ENCODE peak calls at places on chromosomes 16 and 17, in seven cellular contexts. F, W, A, L, Z, O and M are unnamed samples.

GRCh38 chr16:75138636-75139035 is 9.7 kb upstream of the ZFP1 start:
- DNase-seq in F (no peak), W (no peak), A (no peak), L (no peak), Z (no peak), O (no peak), M (no peak)

GRCh38 chr17:556431-556995 is 158.1 kb downstream of the VPS53 start:
- DNase-seq in F (no peak), W (no peak), A (no peak), L (no peak), Z (no peak), O (no peak), M (no peak)

GRCh38 chr17:55316499-55316898 is 51.7 kb downstream of the HLF start:
- DNase-seq in F (no peak), W (no peak), A (no peak), L (no peak), Z (no peak), O (no peak), M (no peak)

GRCh38 chr17:45231481-45232116 is 9.9 kb downstream of the FMNL1 start:
- DNase-seq in F (peak; percentile 40), W (no peak), A (no peak), L (no peak), Z (peak; percentile 50), O (peak; percentile 48), M (peak; percentile 85)

GRCh38 chr17:72332367-72332766 is 211.5 kb downstream of the SOX9 start:
- DNase-seq in F (no peak), W (no peak), A (no peak), L (no peak), Z (no peak), O (no peak), M (no peak)

GRCh38 chr17:56909742-56910508 is 3.9 kb downstream of the TRIM25 start:
- DNase-seq in F (no peak), W (no peak), A (no peak), L (no peak), Z (peak; percentile 30), O (no peak), M (no peak)

GRCh38 chr17:58520843-58521430 is 6.5 kb upstream of the MTMR4 start:
- DNase-seq in F (peak; percentile 12), W (no peak), A (no peak), L (no peak), Z (no peak), O (no peak), M (no peak)

GRCh38 chr17:42153919-42154491 is 784 bp downstream of the RAB5C start:
- DNase-seq in F (no peak), W (no peak), A (no peak), L (no peak), Z (no peak), O (no peak), M (no peak)

GRCh38 chr17:4881761-4882555 is 17.4 kb upstream of the C17orf107 start:
- DNase-seq in F (peak; percentile 86), W (peak; percentile 75), A (peak; percentile 72), L (no peak), Z (peak; percentile 80), O (peak; percentile 76), M (peak; percentile 90)

GRCh38 chr17:77145209-77145608 is 4.4 kb downstream of the SEC14L1 start:
- DNase-seq in F (no peak), W (no peak), A (no peak), L (no peak), Z (no peak), O (no peak), M (no peak)

GRCh38 chr16:64910351-64910750 is 211.5 kb downstream of the CDH11 start:
- DNase-seq in F (peak; percentile 11), W (peak; percentile 53), A (no peak), L (no peak), Z (no peak), O (no peak), M (no peak)

GRCh38 chr16:85227924-85228462 is 115.7 kb upstream of the CIBAR2 start:
- DNase-seq in F (no peak), W (peak; percentile 70), A (no peak), L (no peak), Z (no peak), O (no peak), M (no peak)

GRCh38 chr17:74646231-74646630 is 22.7 kb upstream of the CD300E start:
- DNase-seq in F (no peak), W (no peak), A (no peak), L (no peak), Z (no peak), O (no peak), M (no peak)

GRCh38 chr16:72474511-72475123 is 302.7 kb upstream of the PMFBP1 start:
- DNase-seq in F (no peak), W (no peak), A (no peak), L (no peak), Z (no peak), O (no peak), M (no peak)

GRCh38 chr17:82972836-82973372 is 106.5 kb upstream of the METRNL start:
- DNase-seq in F (no peak), W (no peak), A (no peak), L (no peak), Z (no peak), O (no peak), M (no peak)

GRCh38 chr16:65125322-65125721 is 3.5 kb upstream of the CDH11 start:
- DNase-seq in F (no peak), W (no peak), A (no peak), L (no peak), Z (no peak), O (no peak), M (no peak)

GRCh38 chr16:89491238-89491869 is 993 bp upstream of the ANKRD11 start:
- DNase-seq in F (no peak), W (no peak), A (no peak), L (no peak), Z (no peak), O (no peak), M (no peak)

GRCh38 chr16:88599825-88600538 is 29.8 kb downstream of the ZC3H18 start:
- DNase-seq in F (no peak), W (no peak), A (no peak), L (no peak), Z (no peak), O (no peak), M (no peak)

GRCh38 chr16:57838161-57838560 is 35.9 kb upstream of the KIFC3 start:
- DNase-seq in F (no peak), W (peak; percentile 58), A (no peak), L (no peak), Z (no peak), O (no peak), M (peak; percentile 28)

GRCh38 chr16:84749815-84750214 is 50.0 kb downstream of the USP10 start:
- DNase-seq in F (no peak), W (no peak), A (no peak), L (no peak), Z (no peak), O (no peak), M (no peak)

GRCh38 chr17:80802626-80803450 is 188.8 kb upstream of the CHMP6 start:
- DNase-seq in F (no peak), W (peak; percentile 31), A (peak; percentile 50), L (no peak), Z (no peak), O (no peak), M (peak; percentile 48)

GRCh38 chr16:14373406-14373805 is 256.7 kb downstream of the PARN start:
- DNase-seq in F (no peak), W (no peak), A (no peak), L (no peak), Z (no peak), O (no peak), M (no peak)

GRCh38 chr17:21193031-21193430 is 20.9 kb downstream of the TMEM11 start:
- DNase-seq in F (no peak), W (no peak), A (no peak), L (no peak), Z (no peak), O (no peak), M (no peak)

GRCh38 chr17:21191698-21192097 is 22.3 kb downstream of the TMEM11 start:
- DNase-seq in F (no peak), W (no peak), A (no peak), L (no peak), Z (no peak), O (no peak), M (no peak)

GRCh38 chr17:21189361-21189760 is 24.6 kb downstream of the TMEM11 start:
- DNase-seq in F (no peak), W (no peak), A (no peak), L (no peak), Z (no peak), O (no peak), M (no peak)

GRCh38 chr17:21186399-21187187 is 27.4 kb downstream of the TMEM11 start:
- DNase-seq in F (no peak), W (no peak), A (no peak), L (no peak), Z (no peak), O (no peak), M (no peak)

DNA sequence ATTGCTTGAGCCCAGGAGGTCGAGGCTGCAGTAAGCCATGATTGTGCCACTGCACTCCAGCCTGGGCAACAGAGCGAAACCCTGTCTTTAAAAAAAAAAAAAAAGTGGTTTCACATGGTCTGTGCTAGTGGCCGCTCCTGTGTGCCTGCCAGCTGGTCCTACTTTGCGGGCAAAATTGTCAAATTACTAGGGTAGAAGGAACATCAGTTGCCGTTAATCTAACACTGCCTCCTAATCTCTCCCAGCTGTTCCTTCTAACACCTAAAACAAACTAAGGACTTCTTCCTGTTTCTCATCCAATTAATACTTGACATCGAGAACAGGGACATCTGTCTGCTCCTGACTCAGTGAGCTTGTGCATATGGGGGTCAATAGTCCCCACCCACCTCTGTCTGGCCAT is 23.9 kb downstream of the TMEM11 start:
- DNase-seq in F (no peak), W (no peak), A (no peak), L (no peak), Z (no peak), O (no peak), M (no peak)
- H3K27ac ChIP-seq in F (no peak overlapping the region), W (no peak overlapping the region), A (no peak overlapping the region), L (peak overlapping the region; percentile 27), Z (no peak overlapping the region), O (no peak overlapping the region), M (no peak overlapping the region)

DNA sequence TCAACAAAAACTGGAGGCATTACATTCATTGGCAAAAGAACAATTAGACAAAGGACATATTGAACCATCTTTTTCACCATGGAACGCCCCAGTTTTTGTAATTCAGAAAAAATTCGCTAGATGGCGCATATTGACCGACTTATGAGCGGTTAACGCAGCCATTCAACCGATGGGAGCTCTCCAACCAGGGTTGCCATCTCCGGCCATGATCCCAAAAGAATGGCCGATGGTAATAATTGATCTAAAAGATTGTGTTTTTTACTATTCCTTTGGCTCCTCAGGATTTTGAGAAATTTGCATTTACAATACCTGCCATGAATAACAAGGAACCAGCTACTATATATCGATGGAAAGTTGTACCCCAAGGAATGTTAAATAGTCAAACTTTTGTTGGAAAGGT is 21.4 kb downstream of the ALOX15B start:
- DNase-seq in F (peak; percentile 68), W (peak; percentile 51), A (no peak), L (no peak), Z (peak; percentile 66), O (peak; percentile 63), M (peak; percentile 51)
- TF ChIP-seq CTCF in F (peak; percentile 77), W (peak; percentile 86), A (peak; percentile 83), L (peak; percentile 73), Z (peak; percentile 79), O (peak; percentile 72), M (peak; percentile 75)

GRCh38 chr16:15523092-15523541 is 88.7 kb downstream of the BMERB1 start:
- DNase-seq in F (peak; percentile 6), W (peak; percentile 66), A (no peak), L (no peak), Z (peak; percentile 57), O (peak; percentile 16), M (no peak)
- H3K4me3 ChIP-seq in F (no peak overlapping the region), W (no peak overlapping the region), A (no peak overlapping the region), L (no peak overlapping the region), Z (no peak overlapping the region), O (no peak overlapping the region), M (no peak overlapping the region)

GRCh38 chr17:75832164-75832651 is 12.0 kb downstream of the UNC13D start:
- DNase-seq in F (peak; percentile 10), W (no peak), A (no peak), L (no peak), Z (peak; percentile 57), O (peak; percentile 46), M (no peak)
- H3K27ac ChIP-seq in F (peak overlapping the region; percentile 44), W (no peak overlapping the region), A (peak overlapping the region; percentile 22), L (no peak overlapping the region), Z (peak overlapping the region; percentile 66), O (peak overlapping the region; percentile 83), M (peak overlapping the region; percentile 27)